ENCODE peak calls at places on chromosomes 4 and X, in ten cellular contexts. One of them, this sample, is unnamed.

GRCh38 chrX:110066488-110067225 is 63.7 kb downstream of the TMEM164 start:
- DNase-seq in endodermal cell: no peak
- DNase-seq in iPS-NIHi11: no peak
- DNase-seq in HEK293T: no peak
- DNase-seq in activated CD4-positive, CD25-positive, alpha-beta regulatory T cell: no peak
- DNase-seq in NCI-H524: no peak
- DNase-seq in GM23248: no peak
- DNase-seq in fibroblast of pulmonary artery: no peak
- DNase-seq in activated CD8-positive, alpha-beta memory T cell treated with anti-CD3 and anti-CD28 coated beads for 48 hours: no peak
- DNase-seq in immature natural killer cell: no peak
- DNase-seq in this sample: no peak

GRCh38 chrX:154696328-154697045 is 43.1 kb upstream of the CTAG2 start:
- DNase-seq in HEK293T: no peak
- DNase-seq in endodermal cell: no peak
- DNase-seq in activated CD4-positive, CD25-positive, alpha-beta regulatory T cell: no peak
- DNase-seq in iPS-NIHi11: no peak
- DNase-seq in NCI-H524: no peak
- DNase-seq in immature natural killer cell: no peak
- DNase-seq in activated CD8-positive, alpha-beta memory T cell treated with anti-CD3 and anti-CD28 coated beads for 48 hours: no peak
- DNase-seq in fibroblast of pulmonary artery: peak
- DNase-seq in GM23248: peak
- DNase-seq in this sample: no peak

GRCh38 chr4:151215295-151215694 is 61.7 kb upstream of the PRSS48 start:
- DNase-seq in NCI-H524: no peak
- DNase-seq in fibroblast of pulmonary artery: peak
- DNase-seq in immature natural killer cell: no peak
- DNase-seq in endodermal cell: no peak
- DNase-seq in activated CD8-positive, alpha-beta memory T cell treated with anti-CD3 and anti-CD28 coated beads for 48 hours: no peak
- DNase-seq in GM23248: no peak
- DNase-seq in iPS-NIHi11: no peak
- DNase-seq in activated CD4-positive, CD25-positive, alpha-beta regulatory T cell: no peak
- DNase-seq in HEK293T: no peak
- DNase-seq in this sample: no peak

GRCh38 chrX:155767101-155767878 is 113.9 kb upstream of the VAMP7 start:
- DNase-seq in NCI-H524: peak
- DNase-seq in endodermal cell: peak
- DNase-seq in activated CD8-positive, alpha-beta memory T cell treated with anti-CD3 and anti-CD28 coated beads for 48 hours: no peak
- DNase-seq in fibroblast of pulmonary artery: peak
- DNase-seq in GM23248: peak
- DNase-seq in activated CD4-positive, CD25-positive, alpha-beta regulatory T cell: no peak
- DNase-seq in iPS-NIHi11: peak
- DNase-seq in HEK293T: peak
- DNase-seq in immature natural killer cell: peak
- DNase-seq in this sample: peak

GRCh38 chr4:1018147-1019020 is 7.0 kb downstream of the FGFRL1 start:
- DNase-seq in GM23248: no peak
- DNase-seq in HEK293T: no peak
- DNase-seq in endodermal cell: no peak
- DNase-seq in fibroblast of pulmonary artery: no peak
- DNase-seq in NCI-H524: no peak
- DNase-seq in iPS-NIHi11: no peak
- DNase-seq in activated CD8-positive, alpha-beta memory T cell treated with anti-CD3 and anti-CD28 coated beads for 48 hours: no peak
- DNase-seq in immature natural killer cell: no peak
- DNase-seq in activated CD4-positive, CD25-positive, alpha-beta regulatory T cell: no peak
- DNase-seq in this sample: no peak

GRCh38 chr4:73181231-73181630 is 77.4 kb downstream of the ANKRD17 start:
- DNase-seq in iPS-NIHi11: no peak
- DNase-seq in activated CD4-positive, CD25-positive, alpha-beta regulatory T cell: no peak
- DNase-seq in GM23248: no peak
- DNase-seq in NCI-H524: no peak
- DNase-seq in endodermal cell: no peak
- DNase-seq in activated CD8-positive, alpha-beta memory T cell treated with anti-CD3 and anti-CD28 coated beads for 48 hours: no peak
- DNase-seq in fibroblast of pulmonary artery: no peak
- DNase-seq in immature natural killer cell: no peak
- DNase-seq in HEK293T: no peak
- DNase-seq in this sample: no peak

GRCh38 chrX:37786666-37787337 is 6.9 kb downstream of the CYBB start:
- DNase-seq in NCI-H524: no peak
- DNase-seq in GM23248: no peak
- DNase-seq in activated CD8-positive, alpha-beta memory T cell treated with anti-CD3 and anti-CD28 coated beads for 48 hours: no peak
- DNase-seq in fibroblast of pulmonary artery: no peak
- DNase-seq in activated CD4-positive, CD25-positive, alpha-beta regulatory T cell: no peak
- DNase-seq in iPS-NIHi11: no peak
- DNase-seq in endodermal cell: no peak
- DNase-seq in HEK293T: no peak
- DNase-seq in immature natural killer cell: no peak
- DNase-seq in this sample: no peak

GRCh38 chr4:154329268-154329858 is 162.2 kb downstream of the DCHS2 start:
- DNase-seq in GM23248: peak
- DNase-seq in NCI-H524: no peak
- DNase-seq in fibroblast of pulmonary artery: peak
- DNase-seq in endodermal cell: peak
- DNase-seq in immature natural killer cell: no peak
- DNase-seq in activated CD8-positive, alpha-beta memory T cell treated with anti-CD3 and anti-CD28 coated beads for 48 hours: no peak
- DNase-seq in HEK293T: peak
- DNase-seq in iPS-NIHi11: peak
- DNase-seq in activated CD4-positive, CD25-positive, alpha-beta regulatory T cell: no peak
- DNase-seq in this sample: no peak

GRCh38 chr4:4659871-4660651 is 118.2 kb upstream of the STX18 start:
- DNase-seq in immature natural killer cell: no peak
- DNase-seq in HEK293T: no peak
- DNase-seq in endodermal cell: no peak
- DNase-seq in fibroblast of pulmonary artery: peak
- DNase-seq in GM23248: peak
- DNase-seq in iPS-NIHi11: no peak
- DNase-seq in NCI-H524: no peak
- DNase-seq in activated CD8-positive, alpha-beta memory T cell treated with anti-CD3 and anti-CD28 coated beads for 48 hours: no peak
- DNase-seq in activated CD4-positive, CD25-positive, alpha-beta regulatory T cell: no peak
- DNase-seq in this sample: no peak

GRCh38 chrX:10110984-10111363 is 45.8 kb upstream of the CLCN4 start:
- DNase-seq in GM23248: peak
- DNase-seq in immature natural killer cell: peak
- DNase-seq in fibroblast of pulmonary artery: no peak
- DNase-seq in NCI-H524: no peak
- DNase-seq in activated CD4-positive, CD25-positive, alpha-beta regulatory T cell: peak
- DNase-seq in activated CD8-positive, alpha-beta memory T cell treated with anti-CD3 and anti-CD28 coated beads for 48 hours: no peak
- DNase-seq in iPS-NIHi11: no peak
- DNase-seq in endodermal cell: no peak
- DNase-seq in HEK293T: no peak
- DNase-seq in this sample: no peak

GRCh38 chrX:131783555-131784338 is 239.4 kb upstream of the STK26 start:
- DNase-seq in iPS-NIHi11: peak
- DNase-seq in HEK293T: peak
- DNase-seq in NCI-H524: no peak
- DNase-seq in GM23248: no peak
- DNase-seq in activated CD8-positive, alpha-beta memory T cell treated with anti-CD3 and anti-CD28 coated beads for 48 hours: no peak
- DNase-seq in immature natural killer cell: peak
- DNase-seq in endodermal cell: no peak
- DNase-seq in fibroblast of pulmonary artery: no peak
- DNase-seq in activated CD4-positive, CD25-positive, alpha-beta regulatory T cell: no peak
- DNase-seq in this sample: no peak

GRCh38 chr4:139223682-139224317 is 46.8 kb upstream of the ELF2 start:
- DNase-seq in immature natural killer cell: no peak
- DNase-seq in GM23248: peak
- DNase-seq in HEK293T: no peak
- DNase-seq in activated CD4-positive, CD25-positive, alpha-beta regulatory T cell: no peak
- DNase-seq in activated CD8-positive, alpha-beta memory T cell treated with anti-CD3 and anti-CD28 coated beads for 48 hours: no peak
- DNase-seq in fibroblast of pulmonary artery: peak
- DNase-seq in NCI-H524: no peak
- DNase-seq in iPS-NIHi11: no peak
- DNase-seq in endodermal cell: no peak
- DNase-seq in this sample: no peak

GRCh38 chr4:57091657-57092162 is 18.5 kb downstream of the IGFBP7 start:
- DNase-seq in fibroblast of pulmonary artery: no peak
- DNase-seq in activated CD4-positive, CD25-positive, alpha-beta regulatory T cell: no peak
- DNase-seq in immature natural killer cell: no peak
- DNase-seq in GM23248: no peak
- DNase-seq in endodermal cell: no peak
- DNase-seq in NCI-H524: no peak
- DNase-seq in HEK293T: no peak
- DNase-seq in iPS-NIHi11: no peak
- DNase-seq in activated CD8-positive, alpha-beta memory T cell treated with anti-CD3 and anti-CD28 coated beads for 48 hours: no peak
- DNase-seq in this sample: no peak

GRCh38 chr4:84995386-84995785 is 28.9 kb upstream of the WDFY3 start:
- DNase-seq in NCI-H524: no peak
- DNase-seq in GM23248: peak
- DNase-seq in fibroblast of pulmonary artery: no peak
- DNase-seq in activated CD8-positive, alpha-beta memory T cell treated with anti-CD3 and anti-CD28 coated beads for 48 hours: no peak
- DNase-seq in HEK293T: no peak
- DNase-seq in immature natural killer cell: no peak
- DNase-seq in activated CD4-positive, CD25-positive, alpha-beta regulatory T cell: no peak
- DNase-seq in endodermal cell: peak
- DNase-seq in iPS-NIHi11: no peak
- DNase-seq in this sample: no peak

GRCh38 chrX:40152706-40153334 is 55.1 kb upstream of the BCOR start:
- DNase-seq in activated CD8-positive, alpha-beta memory T cell treated with anti-CD3 and anti-CD28 coated beads for 48 hours: no peak
- DNase-seq in endodermal cell: peak
- DNase-seq in HEK293T: no peak
- DNase-seq in activated CD4-positive, CD25-positive, alpha-beta regulatory T cell: no peak
- DNase-seq in fibroblast of pulmonary artery: no peak
- DNase-seq in GM23248: peak
- DNase-seq in immature natural killer cell: no peak
- DNase-seq in NCI-H524: no peak
- DNase-seq in iPS-NIHi11: no peak
- DNase-seq in this sample: no peak

GRCh38 chrX:154818916-154819770 is 13.9 kb upstream of the MPP1 start:
- DNase-seq in fibroblast of pulmonary artery: no peak
- DNase-seq in NCI-H524: no peak
- DNase-seq in iPS-NIHi11: no peak
- DNase-seq in HEK293T: no peak
- DNase-seq in endodermal cell: no peak
- DNase-seq in immature natural killer cell: no peak
- DNase-seq in GM23248: no peak
- DNase-seq in activated CD8-positive, alpha-beta memory T cell treated with anti-CD3 and anti-CD28 coated beads for 48 hours: no peak
- DNase-seq in activated CD4-positive, CD25-positive, alpha-beta regulatory T cell: no peak
- DNase-seq in this sample: no peak

GRCh38 chr4:1682860-1683259 is 1.3 kb downstream of the FAM53A start:
- DNase-seq in activated CD8-positive, alpha-beta memory T cell treated with anti-CD3 and anti-CD28 coated beads for 48 hours: no peak
- DNase-seq in GM23248: no peak
- DNase-seq in activated CD4-positive, CD25-positive, alpha-beta regulatory T cell: no peak
- DNase-seq in immature natural killer cell: no peak
- DNase-seq in HEK293T: no peak
- DNase-seq in NCI-H524: no peak
- DNase-seq in endodermal cell: no peak
- DNase-seq in iPS-NIHi11: no peak
- DNase-seq in fibroblast of pulmonary artery: no peak
- DNase-seq in this sample: no peak

GRCh38 chr4:141912831-141913230 is 276.4 kb downstream of the IL15 start:
- DNase-seq in activated CD4-positive, CD25-positive, alpha-beta regulatory T cell: no peak
- DNase-seq in activated CD8-positive, alpha-beta memory T cell treated with anti-CD3 and anti-CD28 coated beads for 48 hours: no peak
- DNase-seq in GM23248: no peak
- DNase-seq in immature natural killer cell: no peak
- DNase-seq in NCI-H524: no peak
- DNase-seq in endodermal cell: no peak
- DNase-seq in HEK293T: no peak
- DNase-seq in fibroblast of pulmonary artery: peak
- DNase-seq in iPS-NIHi11: no peak
- DNase-seq in this sample: no peak

GRCh38 chr4:69060651-69061308 is 35.5 kb upstream of the UGT2B7 start:
- DNase-seq in fibroblast of pulmonary artery: no peak
- DNase-seq in immature natural killer cell: no peak
- DNase-seq in NCI-H524: no peak
- DNase-seq in activated CD8-positive, alpha-beta memory T cell treated with anti-CD3 and anti-CD28 coated beads for 48 hours: no peak
- DNase-seq in HEK293T: peak
- DNase-seq in iPS-NIHi11: no peak
- DNase-seq in GM23248: no peak
- DNase-seq in activated CD4-positive, CD25-positive, alpha-beta regulatory T cell: no peak
- DNase-seq in endodermal cell: no peak
- DNase-seq in this sample: no peak